ENCODE peak calls at places on chromosomes 16 and 17, in five cellular contexts. Z, B, H, T and S are unnamed samples.

GRCh38 chr16:49590166-49590871 is 216.7 kb downstream of the C16orf78 start:
- DNase-seq in Z (no peak), B (no peak), H (peak; percentile 12), T (no peak), S (no peak)

GRCh38 chr17:74903034-74903433 is 9.6 kb upstream of the FADS6 start:
- DNase-seq in Z (no peak), B (no peak), H (no peak), T (no peak), S (no peak)

GRCh38 chr16:67893791-67894399 is 841 bp downstream of the PSKH1 start:
- DNase-seq in Z (no peak), B (no peak), H (no peak), T (no peak), S (no peak)

GRCh38 chr16:31476305-31477219 is 4.6 kb downstream of the TGFB1I1 start:
- DNase-seq in Z (no peak), B (no peak), H (peak; percentile 74), T (peak; percentile 78), S (peak; percentile 93)

GRCh38 chr17:79800325-79801155 is 3.7 kb upstream of the CBX8 start:
- DNase-seq in Z (peak; percentile 63), B (no peak), H (no peak), T (peak; percentile 79), S (peak; percentile 63)

GRCh38 chr17:68231536-68231935 is 16.3 kb upstream of the AMZ2 start:
- DNase-seq in Z (no peak), B (no peak), H (no peak), T (peak; percentile 14), S (no peak)

GRCh38 chr16:3839402-3840184 is 40.9 kb downstream of the CREBBP start:
- DNase-seq in Z (no peak), B (no peak), H (no peak), T (no peak), S (no peak)

GRCh38 chr16:83840060-83840617 is 32.4 kb downstream of the HSBP1 start:
- DNase-seq in Z (no peak), B (no peak), H (no peak), T (peak; percentile 96), S (no peak)

GRCh38 chr17:43530303-43531081 is 15.6 kb downstream of the ETV4 start:
- DNase-seq in Z (peak; percentile 95), B (peak; percentile 92), H (peak; percentile 35), T (peak; percentile 100), S (peak; percentile 91)

GRCh38 chr17:59310263-59310920 is 21.1 kb upstream of the YPEL2 start:
- DNase-seq in Z (no peak), B (no peak), H (no peak), T (no peak), S (no peak)

GRCh38 chr16:3214904-3215600 is 19.9 kb downstream of the ZNF200 start:
- DNase-seq in Z (no peak), B (no peak), H (no peak), T (no peak), S (no peak)

GRCh38 chr16:25297151-25297787 is 39.6 kb upstream of the ZKSCAN2 start:
- DNase-seq in Z (no peak), B (no peak), H (no peak), T (no peak), S (no peak)

GRCh38 chr17:68498479-68499326 is 13.5 kb upstream of the PRKAR1A start:
- DNase-seq in Z (peak; percentile 68), B (peak; percentile 18), H (no peak), T (no peak), S (no peak)

GRCh38 chr17:39665642-39666221 is 583 bp downstream of the TCAP start:
- DNase-seq in Z (no peak), B (no peak), H (no peak), T (no peak), S (no peak)

GRCh38 chr16:49021136-49021535 is 260.5 kb downstream of the CBLN1 start:
- DNase-seq in Z (no peak), B (no peak), H (no peak), T (no peak), S (no peak)

GRCh38 chr17:71287246-71287828 is 833.5 kb upstream of the SOX9 start:
- DNase-seq in Z (peak; percentile 22), B (no peak), H (no peak), T (peak; percentile 9), S (no peak)

GRCh38 chr16:49474741-49475140 is 101.1 kb downstream of the C16orf78 start:
- DNase-seq in Z (no peak), B (no peak), H (peak; percentile 5), T (no peak), S (no peak)

GRCh38 chr17:32593003-32593402 is 106.2 kb downstream of the CDK5R1 start:
- DNase-seq in Z (no peak), B (no peak), H (no peak), T (peak; percentile 32), S (no peak)

GRCh38 chr16:50153648-50154368 is 702 bp downstream of the TENT4B start:
- DNase-seq in Z (peak; percentile 26), B (peak; percentile 28), H (peak; percentile 31), T (peak; percentile 50), S (no peak)

GRCh38 chr17:7703584-7704574 is 1.1 kb upstream of the EFNB3 start:
- DNase-seq in Z (peak; percentile 73), B (peak; percentile 22), H (no peak), T (peak; percentile 98), S (peak; percentile 21)

GRCh38 chr16:63217011-63217410 is 1180.8 kb upstream of the CDH8 start:
- DNase-seq in Z (no peak), B (no peak), H (no peak), T (no peak), S (no peak)

GRCh38 chr16:15553313-15554088 is 89.5 kb downstream of the MARF1 start:
- DNase-seq in Z (no peak), B (no peak), H (no peak), T (no peak), S (no peak)

GRCh38 chr16:73046484-73047214 is 1.3 kb downstream of the ZFHX3 start:
- DNase-seq in Z (no peak), B (no peak), H (peak; percentile 24), T (no peak), S (no peak)

GRCh38 chr16:23527961-23528634 is 17.8 kb upstream of the GGA2 start:
- DNase-seq in Z (no peak), B (no peak), H (no peak), T (peak; percentile 17), S (peak; percentile 61)

GRCh38 chr17:18132711-18133110 is 24.2 kb downstream of the MYO15A start:
- DNase-seq in Z (no peak), B (no peak), H (no peak), T (no peak), S (no peak)

GRCh38 chr16:8751481-8752311 is 45.7 kb downstream of the TMEM186 start:
- DNase-seq in Z (peak; percentile 84), B (peak; percentile 13), H (no peak), T (peak; percentile 93), S (peak; percentile 47)

GRCh38 chr16:77885596-77886295 is 97.4 kb downstream of the VAT1L start:
- DNase-seq in Z (no peak), B (no peak), H (no peak), T (no peak), S (no peak)

GRCh38 chr16:77894054-77894632 is 105.8 kb downstream of the VAT1L start:
- DNase-seq in Z (no peak), B (no peak), H (no peak), T (no peak), S (no peak)

GRCh38 chr16:77888786-77889185 is 100.4 kb downstream of the VAT1L start:
- DNase-seq in Z (no peak), B (no peak), H (no peak), T (no peak), S (no peak)

GRCh38 chr16:77890075-77890474 is 101.7 kb downstream of the VAT1L start:
- DNase-seq in Z (no peak), B (no peak), H (no peak), T (no peak), S (no peak)
- H3K27ac ChIP-seq in Z (no peak overlapping the region), B (no peak overlapping the region), H (no peak overlapping the region), T (no peak overlapping the region), S (no peak overlapping the region)

GRCh38 chr16:11180489-11180888 is 75.5 kb downstream of the SOCS1 start:
- DNase-seq in Z (no peak), B (no peak), H (no peak), T (no peak), S (peak; percentile 17)
- H3K4me1 ChIP-seq in Z (no peaks in the 10 kb centered on the region), B (no peaks in the 10 kb centered on the region), H (no peaks in the 10 kb centered on the region), T (peaks cover 9% of the 10 kb centered on the region), S (no peaks in the 10 kb centered on the region)

DNA sequence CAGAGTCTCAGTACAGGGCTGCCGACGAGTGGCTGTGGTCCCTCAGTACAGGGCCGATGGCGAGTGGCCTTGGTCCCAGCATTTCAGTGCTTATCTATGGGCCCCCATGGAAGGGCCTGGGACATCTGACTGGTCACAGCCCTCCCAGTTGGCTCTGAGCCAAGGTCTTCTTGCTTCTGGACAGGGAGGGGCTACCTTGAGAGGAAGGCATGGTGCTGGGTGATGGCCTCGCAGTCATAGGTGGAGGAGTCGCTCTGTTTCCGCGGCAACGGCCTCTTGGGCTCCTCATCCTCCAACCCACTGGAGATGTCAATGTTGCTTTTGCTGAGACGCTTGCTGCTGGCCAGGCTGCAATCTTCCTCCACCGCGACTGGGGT is 32.6 kb downstream of the PIMREG start:
- DNase-seq in Z (no peak), B (no peak), H (no peak), T (peak; percentile 32), S (no peak)
- H3K27ac ChIP-seq in Z (no peak overlapping the region), B (no peak overlapping the region), H (no peak overlapping the region), T (no peak overlapping the region), S (no peak overlapping the region)

DNA sequence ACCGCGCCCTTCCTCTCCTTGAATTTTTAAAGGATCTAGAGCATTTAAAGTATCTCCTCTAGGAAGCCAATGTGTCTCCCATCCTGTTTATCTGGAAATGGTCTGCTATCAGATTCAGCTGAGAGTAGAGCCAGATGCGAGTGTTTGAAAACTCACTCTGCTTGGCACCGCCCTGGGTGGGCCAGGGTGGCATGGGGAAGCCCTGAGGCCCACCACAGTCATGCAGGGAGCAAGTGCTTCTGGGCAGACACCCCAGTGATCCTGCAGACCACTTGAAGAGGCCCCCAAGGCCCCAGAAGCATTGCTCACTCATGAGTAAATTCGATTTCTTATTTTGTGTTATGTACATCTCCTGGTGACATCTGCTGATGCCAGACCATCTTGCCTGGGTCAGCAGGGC is 8.7 kb upstream of the CACNG4 start:
- DNase-seq in Z (no peak), B (no peak), H (no peak), T (no peak), S (no peak)
- H3K4me1 ChIP-seq in Z (no peaks in the 10 kb centered on the region), B (peaks cover 4% of the 10 kb centered on the region), H (no peaks in the 10 kb centered on the region), T (peaks cover 7% of the 10 kb centered on the region), S (no peaks in the 10 kb centered on the region)

DNA sequence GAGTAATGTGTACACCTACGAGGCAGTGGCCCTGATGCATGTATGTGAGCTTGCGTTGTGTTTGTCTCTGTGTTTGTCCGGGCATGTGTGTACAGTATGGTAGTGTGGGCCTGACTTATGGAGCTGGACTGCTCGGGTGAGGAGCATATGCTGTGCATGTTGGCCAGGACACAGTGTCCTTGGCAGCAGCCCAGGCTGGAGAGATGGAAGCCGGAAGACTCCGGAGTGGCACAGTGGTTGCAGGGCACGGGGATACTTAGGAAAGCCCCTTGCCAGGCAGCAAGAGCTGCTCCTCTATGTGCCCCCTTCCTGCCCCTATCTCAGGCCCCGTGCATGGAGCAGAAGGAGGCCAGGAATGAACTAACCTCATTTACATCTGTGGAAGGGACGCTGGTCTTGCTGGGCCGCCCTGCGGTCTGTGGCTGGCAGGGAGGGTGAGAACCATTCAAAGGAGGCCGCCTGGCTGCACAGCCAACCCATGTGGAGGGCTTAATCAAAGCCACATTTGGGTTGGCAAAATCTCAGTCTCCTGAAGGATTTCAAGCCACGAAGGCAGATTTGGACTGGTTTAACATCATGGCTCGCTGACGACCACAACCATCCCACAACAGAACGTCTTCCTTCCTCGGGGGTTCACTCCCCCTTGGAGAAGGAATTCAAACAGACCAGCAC is 32.2 kb upstream of the RCVRN start:
- DNase-seq in Z (peak; percentile 52), B (no peak), H (peak; percentile 46), T (no peak), S (peak; percentile 14)
- H3K27ac ChIP-seq in Z (no peak overlapping the region), B (no peak overlapping the region), H (no peak overlapping the region), T (no peak overlapping the region), S (no peak overlapping the region)